ENCODE peak calls at places on chromosomes 7 and 10, in five cellular contexts. One of them, this sample, is unnamed.
A peak's percentile ranks its signal among the peaks of the same experiment; 100 is the strongest.

GRCh38 chr10:113754768-113755167 is 3.3 kb downstream of the PLEKHS1 start:
- DNase-seq in amniotic epithelial cell: no peak
- DNase-seq in foreskin fibroblast: no peak
- DNase-seq in head of caudate nucleus: peak; percentile 66
- DNase-seq in GM20000: no peak
- DNase-seq in this sample: no peak

GRCh38 chr7:117001283-117001682 is 48.0 kb downstream of the ST7 start:
- DNase-seq in GM20000: no peak
- DNase-seq in foreskin fibroblast: no peak
- DNase-seq in amniotic epithelial cell: no peak
- DNase-seq in head of caudate nucleus: no peak
- DNase-seq in this sample: no peak

GRCh38 chr10:4767033-4767814 is 58.8 kb upstream of the AKR1E2 start:
- DNase-seq in foreskin fibroblast: peak; percentile 80
- DNase-seq in head of caudate nucleus: peak; percentile 22
- DNase-seq in amniotic epithelial cell: peak; percentile 53
- DNase-seq in GM20000: no peak
- DNase-seq in this sample: peak; percentile 73

GRCh38 chr7:31493714-31494181 is 20.1 kb upstream of the ITPRID1 start:
- DNase-seq in head of caudate nucleus: no peak
- DNase-seq in GM20000: no peak
- DNase-seq in amniotic epithelial cell: no peak
- DNase-seq in foreskin fibroblast: no peak
- DNase-seq in this sample: no peak

GRCh38 chr10:94992811-94993210 is 54.4 kb downstream of the CYP2C9 start:
- DNase-seq in amniotic epithelial cell: no peak
- DNase-seq in foreskin fibroblast: no peak
- DNase-seq in head of caudate nucleus: no peak
- DNase-seq in GM20000: no peak
- DNase-seq in this sample: no peak

GRCh38 chr7:139860090-139860773 is 31.2 kb downstream of the TBXAS1 start:
- DNase-seq in amniotic epithelial cell: no peak
- DNase-seq in foreskin fibroblast: no peak
- DNase-seq in GM20000: no peak
- DNase-seq in head of caudate nucleus: peak; percentile 48
- DNase-seq in this sample: no peak

GRCh38 chr10:44995914-44996633 is 4.6 kb upstream of the ZNF22 start:
- DNase-seq in amniotic epithelial cell: peak; percentile 94
- DNase-seq in foreskin fibroblast: peak; percentile 68
- DNase-seq in head of caudate nucleus: peak; percentile 69
- DNase-seq in GM20000: no peak
- DNase-seq in this sample: peak; percentile 64

GRCh38 chr10:101558671-101559595 is 29.1 kb downstream of the POLL start:
- DNase-seq in foreskin fibroblast: no peak
- DNase-seq in head of caudate nucleus: no peak
- DNase-seq in amniotic epithelial cell: no peak
- DNase-seq in GM20000: no peak
- DNase-seq in this sample: no peak

GRCh38 chr7:55237156-55237721 is 127.9 kb upstream of the LANCL2 start:
- DNase-seq in amniotic epithelial cell: no peak
- DNase-seq in head of caudate nucleus: no peak
- DNase-seq in foreskin fibroblast: no peak
- DNase-seq in GM20000: no peak
- DNase-seq in this sample: no peak

GRCh38 chr7:79320741-79321473 is 132.6 kb downstream of the MAGI2 start:
- DNase-seq in foreskin fibroblast: no peak
- DNase-seq in GM20000: no peak
- DNase-seq in head of caudate nucleus: no peak
- DNase-seq in amniotic epithelial cell: no peak
- DNase-seq in this sample: no peak

GRCh38 chr7:18288322-18289037 is 207.1 kb upstream of the HDAC9 start:
- DNase-seq in head of caudate nucleus: no peak
- DNase-seq in foreskin fibroblast: no peak
- DNase-seq in amniotic epithelial cell: no peak
- DNase-seq in GM20000: no peak
- DNase-seq in this sample: no peak

GRCh38 chr7:155984609-155985405 is 172.5 kb upstream of the SHH start:
- DNase-seq in foreskin fibroblast: no peak
- DNase-seq in GM20000: no peak
- DNase-seq in amniotic epithelial cell: no peak
- DNase-seq in head of caudate nucleus: peak; percentile 6
- DNase-seq in this sample: no peak

GRCh38 chr7:81478664-81479063 is 291.2 kb downstream of the HGF start:
- DNase-seq in GM20000: no peak
- DNase-seq in foreskin fibroblast: no peak
- DNase-seq in head of caudate nucleus: no peak
- DNase-seq in amniotic epithelial cell: peak; percentile 29
- DNase-seq in this sample: peak; percentile 28

GRCh38 chr10:54396004-54396403 is 405.0 kb downstream of the PCDH15 start:
- DNase-seq in foreskin fibroblast: no peak
- DNase-seq in GM20000: no peak
- DNase-seq in head of caudate nucleus: no peak
- DNase-seq in amniotic epithelial cell: no peak
- DNase-seq in this sample: no peak

GRCh38 chr7:66413379-66414114 is 208.4 kb downstream of the TPST1 start:
- DNase-seq in foreskin fibroblast: peak; percentile 87
- DNase-seq in head of caudate nucleus: peak; percentile 90
- DNase-seq in GM20000: peak; percentile 88
- DNase-seq in amniotic epithelial cell: peak; percentile 80
- DNase-seq in this sample: peak; percentile 61

GRCh38 chr10:75096749-75097148 is 14.7 kb upstream of the SAMD8 start:
- DNase-seq in amniotic epithelial cell: no peak
- DNase-seq in foreskin fibroblast: no peak
- DNase-seq in head of caudate nucleus: no peak
- DNase-seq in GM20000: no peak
- DNase-seq in this sample: no peak

GRCh38 chr10:63837043-63837442 is 315.8 kb downstream of the REEP3 start:
- DNase-seq in head of caudate nucleus: no peak
- DNase-seq in foreskin fibroblast: no peak
- DNase-seq in GM20000: no peak
- DNase-seq in amniotic epithelial cell: no peak
- DNase-seq in this sample: no peak

GRCh38 chr7:129610709-129611245 is 743 bp upstream of the NRF1 start:
- DNase-seq in head of caudate nucleus: no peak
- DNase-seq in amniotic epithelial cell: no peak
- DNase-seq in GM20000: no peak
- DNase-seq in foreskin fibroblast: peak; percentile 20
- DNase-seq in this sample: no peak

GRCh38 chr7:98617051-98617959 is at the start of gene NPTX2:
- DNase-seq in amniotic epithelial cell: no peak
- DNase-seq in head of caudate nucleus: peak; percentile 77
- DNase-seq in foreskin fibroblast: peak; percentile 95
- DNase-seq in GM20000: peak; percentile 35
- DNase-seq in this sample: no peak

GRCh38 chr10:19815478-19816419 is 483 bp upstream of the PLXDC2 start:
- DNase-seq in foreskin fibroblast: peak; percentile 24
- DNase-seq in head of caudate nucleus: peak; percentile 87
- DNase-seq in amniotic epithelial cell: peak; percentile 92
- DNase-seq in GM20000: peak; percentile 18
- DNase-seq in this sample: peak; percentile 91

GRCh38 chr7:143512488-143513340 is 35.0 kb downstream of the TAS2R41 start:
- DNase-seq in amniotic epithelial cell: no peak
- DNase-seq in GM20000: no peak
- DNase-seq in head of caudate nucleus: no peak
- DNase-seq in foreskin fibroblast: peak; percentile 55
- DNase-seq in this sample: peak; percentile 53

GRCh38 chr10:47206449-47207279 is 93.3 kb upstream of the GDF10 start:
- DNase-seq in foreskin fibroblast: no peak
- DNase-seq in GM20000: no peak
- DNase-seq in head of caudate nucleus: no peak
- DNase-seq in amniotic epithelial cell: peak; percentile 97
- DNase-seq in this sample: no peak

GRCh38 chr7:25180946-25181345 is 47.3 kb downstream of the NPVF start:
- DNase-seq in GM20000: no peak
- DNase-seq in foreskin fibroblast: peak; percentile 5
- DNase-seq in amniotic epithelial cell: peak; percentile 28
- DNase-seq in head of caudate nucleus: no peak
- DNase-seq in this sample: peak; percentile 8

GRCh38 chr7:116328161-116328560 is 117.8 kb downstream of the TES start:
- DNase-seq in head of caudate nucleus: no peak
- DNase-seq in amniotic epithelial cell: no peak
- DNase-seq in foreskin fibroblast: no peak
- DNase-seq in GM20000: no peak
- DNase-seq in this sample: peak; percentile 66

GRCh38 chr7:24075426-24075810 is 208.6 kb upstream of the NPY start:
- DNase-seq in foreskin fibroblast: no peak
- DNase-seq in GM20000: no peak
- DNase-seq in amniotic epithelial cell: peak; percentile 65
- DNase-seq in head of caudate nucleus: no peak
- DNase-seq in this sample: no peak

This sample was measured in mesenchymal stem cell.